ENCODE peak calls at places on chromosome 9, in six cellular contexts. E, I, Y, J, W and P are unnamed samples.

GRCh38 chr9:17574342-17574741 is 4.5 kb upstream of the SH3GL2 start:
- DNase-seq in I (no peak), J (no peak), W (no peak), Y (no peak), E (no peak), P (no peak)

GRCh38 chr9:16673171-16673570 is 197.3 kb downstream of the BNC2 start:
- DNase-seq in I (no peak), E (no peak), Y (no peak), W (no peak), J (no peak), P (no peak)

GRCh38 chr9:38681747-38682227 is 38.1 kb downstream of the FAM240B start:
- DNase-seq in I (no peak), Y (no peak), E (no peak), J (no peak), W (no peak), P (no peak)

GRCh38 chr9:83231039-83231438 is 168.1 kb upstream of the RASEF start:
- DNase-seq in J (no peak), I (no peak), W (peak; percentile 54), E (no peak), Y (no peak), P (no peak)

GRCh38 chr9:120413121-120414048 is 166.6 kb downstream of the CDK5RAP2 start:
- DNase-seq in Y (no peak), J (peak; percentile 96), W (no peak), I (no peak), E (no peak), P (no peak)

GRCh38 chr9:114216081-114216480 is 60.7 kb downstream of the COL27A1 start:
- DNase-seq in I (no peak), E (no peak), Y (no peak), J (no peak), W (peak; percentile 61), P (no peak)

GRCh38 chr9:134957165-134957944 is 39.6 kb upstream of the FCN1 start:
- DNase-seq in J (no peak), I (no peak), Y (no peak), W (no peak), E (no peak), P (no peak)

GRCh38 chr9:134496413-134497282 is 145.0 kb upstream of the COL5A1 start:
- DNase-seq in Y (no peak), E (no peak), W (no peak), J (no peak), I (no peak), P (no peak)

GRCh38 chr9:72588336-72588735 is 66.9 kb downstream of the TMC1 start:
- DNase-seq in J (no peak), Y (no peak), W (no peak), E (no peak), I (peak; percentile 54), P (no peak)

GRCh38 chr9:136529516-136530471 is 16.1 kb downstream of the NOTCH1 start:
- DNase-seq in I (no peak), E (no peak), Y (no peak), W (peak; percentile 62), J (no peak), P (no peak)

GRCh38 chr9:137302176-137303030 is at the start of gene NRARP:
- DNase-seq in E (peak; percentile 89), J (peak; percentile 87), I (peak; percentile 50), W (peak; percentile 92), Y (peak; percentile 45), P (peak; percentile 89)

GRCh38 chr9:117722108-117722761 is 18.0 kb downstream of the TLR4 start:
- DNase-seq in J (no peak), W (peak; percentile 59), E (no peak), I (no peak), Y (no peak), P (no peak)

GRCh38 chr9:126155756-126156664 is 170.6 kb upstream of the MVB12B start:
- DNase-seq in I (no peak), J (no peak), E (no peak), Y (no peak), W (no peak), P (no peak)

GRCh38 chr9:35763803-35764202 is 9.7 kb upstream of the MSMP start:
- DNase-seq in Y (no peak), I (no peak), E (no peak), J (no peak), W (no peak), P (no peak)

GRCh38 chr9:91758491-91758981 is 191.5 kb downstream of the ROR2 start:
- DNase-seq in W (no peak), J (peak; percentile 27), Y (peak; percentile 50), E (peak; percentile 30), I (no peak), P (peak; percentile 13)

GRCh38 chr9:21031091-21031817 is at the start of gene HACD4:
- DNase-seq in Y (no peak), J (peak; percentile 17), I (no peak), E (peak; percentile 83), W (peak; percentile 34), P (peak; percentile 40)

GRCh38 chr9:33129251-33129885 is 37.8 kb downstream of the B4GALT1 start:
- DNase-seq in Y (no peak), E (no peak), I (no peak), J (no peak), W (no peak), P (no peak)

GRCh38 chr9:97525451-97525850 is 24.0 kb downstream of the TMOD1 start:
- DNase-seq in I (no peak), Y (no peak), W (no peak), J (no peak), E (no peak), P (no peak)

GRCh38 chr9:91536211-91536691 is 112.6 kb upstream of the NFIL3 start:
- DNase-seq in Y (no peak), I (no peak), W (no peak), J (no peak), E (no peak), P (no peak)

GRCh38 chr9:126513159-126514036 is 100.3 kb upstream of the LMX1B start:
- DNase-seq in E (no peak), Y (no peak), I (no peak), W (no peak), J (no peak), P (no peak)

GRCh38 chr9:37947987-37948386 is 44.1 kb upstream of the SLC25A51 start:
- DNase-seq in J (no peak), W (no peak), Y (no peak), E (no peak), I (no peak), P (no peak)

GRCh38 chr9:23717505-23717904 is 108.5 kb downstream of the ELAVL2 start:
- DNase-seq in Y (no peak), I (no peak), W (no peak), J (no peak), E (no peak), P (no peak)